ENCODE peak calls at places on chromosomes 5 and 9, in five cellular contexts. One of them, this sample, is unnamed.
A peak's percentile ranks its signal among the peaks of the same experiment; 100 is the strongest.

GRCh38 chr5:16964821-16965220 is 28.7 kb upstream of the MYO10 start:
- DNase-seq in stimulated activated naive CD8-positive, alpha-beta T cell treated with anti-CD3 and anti-CD28 coated beads, Interleukin-15, amount 100 ng/mL, for 72 hours: no peak
- DNase-seq in NCI-H1105 treated with DMSO at 0.1 percent for 48 hours: no peak
- DNase-seq in ACHN: no peak
- DNase-seq in epithelial cell of prostate: no peak
- DNase-seq in this sample: no peak

GRCh38 chr5:151219789-151220188 is 4.1 kb downstream of the CCDC69 start:
- DNase-seq in stimulated activated naive CD8-positive, alpha-beta T cell treated with anti-CD3 and anti-CD28 coated beads, Interleukin-15, amount 100 ng/mL, for 72 hours: no peak
- DNase-seq in NCI-H1105 treated with DMSO at 0.1 percent for 48 hours: no peak
- DNase-seq in ACHN: no peak
- DNase-seq in epithelial cell of prostate: no peak
- DNase-seq in this sample: no peak

GRCh38 chr5:178772351-178772750 is 41.9 kb upstream of the ZNF354A start:
- DNase-seq in stimulated activated naive CD8-positive, alpha-beta T cell treated with anti-CD3 and anti-CD28 coated beads, Interleukin-15, amount 100 ng/mL, for 72 hours: no peak
- DNase-seq in NCI-H1105 treated with DMSO at 0.1 percent for 48 hours: no peak
- DNase-seq in ACHN: no peak
- DNase-seq in epithelial cell of prostate: no peak
- DNase-seq in this sample: no peak

GRCh38 chr5:53430618-53431252 is 49.7 kb upstream of the FST start:
- DNase-seq in stimulated activated naive CD8-positive, alpha-beta T cell treated with anti-CD3 and anti-CD28 coated beads, Interleukin-15, amount 100 ng/mL, for 72 hours: no peak
- DNase-seq in NCI-H1105 treated with DMSO at 0.1 percent for 48 hours: no peak
- DNase-seq in ACHN: peak; percentile 29
- DNase-seq in epithelial cell of prostate: no peak
- DNase-seq in this sample: no peak

GRCh38 chr9:38142201-38142600 is 73.2 kb upstream of the SHB start:
- DNase-seq in stimulated activated naive CD8-positive, alpha-beta T cell treated with anti-CD3 and anti-CD28 coated beads, Interleukin-15, amount 100 ng/mL, for 72 hours: no peak
- DNase-seq in NCI-H1105 treated with DMSO at 0.1 percent for 48 hours: no peak
- DNase-seq in ACHN: peak; percentile 47
- DNase-seq in epithelial cell of prostate: no peak
- DNase-seq in this sample: no peak

GRCh38 chr5:81626524-81626923 is 124.4 kb downstream of the SSBP2 start:
- DNase-seq in stimulated activated naive CD8-positive, alpha-beta T cell treated with anti-CD3 and anti-CD28 coated beads, Interleukin-15, amount 100 ng/mL, for 72 hours: no peak
- DNase-seq in NCI-H1105 treated with DMSO at 0.1 percent for 48 hours: no peak
- DNase-seq in ACHN: peak; percentile 68
- DNase-seq in epithelial cell of prostate: peak; percentile 27
- DNase-seq in this sample: no peak

GRCh38 chr5:83306572-83307241 is 164.8 kb upstream of the VCAN start:
- DNase-seq in stimulated activated naive CD8-positive, alpha-beta T cell treated with anti-CD3 and anti-CD28 coated beads, Interleukin-15, amount 100 ng/mL, for 72 hours: peak; percentile 21
- DNase-seq in NCI-H1105 treated with DMSO at 0.1 percent for 48 hours: no peak
- DNase-seq in ACHN: peak; percentile 80
- DNase-seq in epithelial cell of prostate: no peak
- DNase-seq in this sample: no peak

GRCh38 chr5:136701191-136701590 is 335.8 kb upstream of the TRPC7 start:
- DNase-seq in stimulated activated naive CD8-positive, alpha-beta T cell treated with anti-CD3 and anti-CD28 coated beads, Interleukin-15, amount 100 ng/mL, for 72 hours: no peak
- DNase-seq in NCI-H1105 treated with DMSO at 0.1 percent for 48 hours: no peak
- DNase-seq in ACHN: no peak
- DNase-seq in epithelial cell of prostate: no peak
- DNase-seq in this sample: no peak

GRCh38 chr9:77025146-77025545 is 5.7 kb downstream of the FOXB2 start:
- DNase-seq in stimulated activated naive CD8-positive, alpha-beta T cell treated with anti-CD3 and anti-CD28 coated beads, Interleukin-15, amount 100 ng/mL, for 72 hours: no peak
- DNase-seq in NCI-H1105 treated with DMSO at 0.1 percent for 48 hours: no peak
- DNase-seq in ACHN: no peak
- DNase-seq in epithelial cell of prostate: no peak
- DNase-seq in this sample: no peak

This sample was measured in esophagus squamous epithelium.